ENCODE peak calls at places on chromosomes 4 and X, in eight cellular contexts. One of them, this sample, is unnamed. For H3K4me1, the result is how much of the 10 kb centered on the place peaks cover.

GRCh38 chr4:159042097-159042605 is 60.7 kb upstream of the RAPGEF2 start:
- DNase-seq in breast epithelium: no peak
- DNase-seq in fibroblast of lung: no peak
- DNase-seq in left ventricle myocardium inferior: no peak
- DNase-seq in H9: no peak
- DNase-seq in left lung: no peak
- DNase-seq in OCI-LY7: no peak
- DNase-seq in lower lobe of right lung: no peak
- DNase-seq in this sample: no peak

GRCh38 chr4:188138227-188138626 is 1.0 kb upstream of the TRIML1 start:
- DNase-seq in fibroblast of lung: no peak
- DNase-seq in lower lobe of right lung: no peak
- DNase-seq in OCI-LY7: no peak
- DNase-seq in H9: no peak
- DNase-seq in left ventricle myocardium inferior: no peak
- DNase-seq in breast epithelium: no peak
- DNase-seq in left lung: no peak
- DNase-seq in this sample: no peak

GRCh38 chrX:21907250-21907649 is 33.3 kb upstream of the SMS start:
- DNase-seq in left lung: no peak
- DNase-seq in H9: no peak
- DNase-seq in lower lobe of right lung: no peak
- DNase-seq in fibroblast of lung: peak
- DNase-seq in breast epithelium: no peak
- DNase-seq in left ventricle myocardium inferior: no peak
- DNase-seq in OCI-LY7: no peak
- DNase-seq in this sample: no peak

GRCh38 chrX:150007356-150007755 is 69.1 kb upstream of the EOLA2 start:
- DNase-seq in left ventricle myocardium inferior: no peak
- DNase-seq in fibroblast of lung: no peak
- DNase-seq in left lung: no peak
- DNase-seq in OCI-LY7: no peak
- DNase-seq in H9: no peak
- DNase-seq in lower lobe of right lung: no peak
- DNase-seq in breast epithelium: no peak
- DNase-seq in this sample: no peak

GRCh38 chr4:964346-965025 is 8.9 kb downstream of the DGKQ start:
- DNase-seq in left lung: no peak
- DNase-seq in H9: no peak
- DNase-seq in fibroblast of lung: no peak
- DNase-seq in breast epithelium: no peak
- DNase-seq in left ventricle myocardium inferior: no peak
- DNase-seq in lower lobe of right lung: no peak
- DNase-seq in OCI-LY7: no peak
- DNase-seq in this sample: no peak

GRCh38 chr4:119733431-119733830 is 104.8 kb upstream of the PDE5A start:
- DNase-seq in left lung: no peak
- DNase-seq in H9: no peak
- DNase-seq in left ventricle myocardium inferior: no peak
- DNase-seq in fibroblast of lung: peak
- DNase-seq in OCI-LY7: no peak
- DNase-seq in lower lobe of right lung: no peak
- DNase-seq in breast epithelium: no peak
- DNase-seq in this sample: no peak

GRCh38 chrX:132613801-132614200 is 125.0 kb upstream of the MBNL3 start:
- DNase-seq in lower lobe of right lung: no peak
- DNase-seq in left lung: no peak
- DNase-seq in fibroblast of lung: no peak
- DNase-seq in breast epithelium: no peak
- DNase-seq in OCI-LY7: no peak
- DNase-seq in H9: no peak
- DNase-seq in left ventricle myocardium inferior: no peak
- DNase-seq in this sample: no peak

GRCh38 chr4:8198906-8199593 is at the start of gene SH3TC1:
- DNase-seq in left lung: peak
- DNase-seq in OCI-LY7: peak
- DNase-seq in left ventricle myocardium inferior: peak
- DNase-seq in H9: no peak
- DNase-seq in lower lobe of right lung: peak
- DNase-seq in breast epithelium: peak
- DNase-seq in fibroblast of lung: peak
- DNase-seq in this sample: no peak

GRCh38 chrX:41922694-41923171 is 621 bp downstream of the CASK start:
- DNase-seq in left lung: peak
- DNase-seq in H9: peak
- DNase-seq in left ventricle myocardium inferior: peak
- DNase-seq in fibroblast of lung: peak
- DNase-seq in lower lobe of right lung: peak
- DNase-seq in breast epithelium: no peak
- DNase-seq in OCI-LY7: peak
- DNase-seq in this sample: peak

GRCh38 chr4:108493596-108493931 is 126.8 kb upstream of the RPL34 start:
- DNase-seq in OCI-LY7: no peak
- DNase-seq in left ventricle myocardium inferior: no peak
- DNase-seq in fibroblast of lung: no peak
- DNase-seq in H9: no peak
- DNase-seq in left lung: no peak
- DNase-seq in lower lobe of right lung: no peak
- DNase-seq in breast epithelium: no peak
- DNase-seq in this sample: no peak

GRCh38 chr4:80235451-80235850 is 31.0 kb upstream of the FGF5 start:
- DNase-seq in lower lobe of right lung: no peak
- DNase-seq in breast epithelium: no peak
- DNase-seq in H9: no peak
- DNase-seq in left ventricle myocardium inferior: no peak
- DNase-seq in OCI-LY7: no peak
- DNase-seq in left lung: no peak
- DNase-seq in fibroblast of lung: peak
- DNase-seq in this sample: peak

GRCh38 chr4:138158746-138159297 is 83.3 kb downstream of the SLC7A11 start:
- DNase-seq in breast epithelium: no peak
- DNase-seq in H9: no peak
- DNase-seq in OCI-LY7: no peak
- DNase-seq in fibroblast of lung: peak
- DNase-seq in left lung: no peak
- DNase-seq in left ventricle myocardium inferior: no peak
- DNase-seq in lower lobe of right lung: no peak
- DNase-seq in this sample: peak

GRCh38 chr4:88818650-88819470 is 121.2 kb upstream of the NAP1L5 start:
- DNase-seq in OCI-LY7: peak
- DNase-seq in left lung: peak
- DNase-seq in H9: peak
- DNase-seq in left ventricle myocardium inferior: no peak
- DNase-seq in fibroblast of lung: peak
- DNase-seq in lower lobe of right lung: no peak
- DNase-seq in breast epithelium: no peak
- DNase-seq in this sample: peak

GRCh38 chrX:29172880-29173279 is 585.6 kb downstream of the IL1RAPL1 start:
- DNase-seq in breast epithelium: no peak
- DNase-seq in H9: no peak
- DNase-seq in fibroblast of lung: peak
- DNase-seq in lower lobe of right lung: no peak
- DNase-seq in left ventricle myocardium inferior: no peak
- DNase-seq in left lung: no peak
- DNase-seq in OCI-LY7: no peak
- DNase-seq in this sample: no peak

GRCh38 chr4:83618431-83618830 is 82.5 kb downstream of the GPAT3 start:
- DNase-seq in left lung: peak
- DNase-seq in left ventricle myocardium inferior: peak
- DNase-seq in fibroblast of lung: peak
- DNase-seq in OCI-LY7: no peak
- DNase-seq in lower lobe of right lung: no peak
- DNase-seq in H9: no peak
- DNase-seq in breast epithelium: no peak
- DNase-seq in this sample: peak

GRCh38 chrX:123588723-123589122 is 144.1 kb downstream of the THOC2 start:
- DNase-seq in lower lobe of right lung: no peak
- DNase-seq in left lung: no peak
- DNase-seq in fibroblast of lung: no peak
- DNase-seq in breast epithelium: no peak
- DNase-seq in H9: no peak
- DNase-seq in left ventricle myocardium inferior: no peak
- DNase-seq in OCI-LY7: no peak
- DNase-seq in this sample: no peak

GRCh38 chr4:47814896-47815295 is 23.0 kb downstream of the CORIN start:
- DNase-seq in OCI-LY7: no peak
- DNase-seq in H9: no peak
- DNase-seq in breast epithelium: no peak
- DNase-seq in lower lobe of right lung: no peak
- DNase-seq in left lung: no peak
- DNase-seq in fibroblast of lung: peak
- DNase-seq in left ventricle myocardium inferior: no peak
- DNase-seq in this sample: no peak

GRCh38 chrX:107979534-107979933 is 2.6 kb downstream of the TEX13B start:
- DNase-seq in breast epithelium: no peak
- DNase-seq in left lung: no peak
- DNase-seq in lower lobe of right lung: no peak
- DNase-seq in OCI-LY7: no peak
- DNase-seq in fibroblast of lung: no peak
- DNase-seq in left ventricle myocardium inferior: no peak
- DNase-seq in H9: no peak
- DNase-seq in this sample: no peak

GRCh38 chr4:129153700-129154099 is 57.7 kb downstream of the C4orf33 start:
- DNase-seq in breast epithelium: no peak
- DNase-seq in fibroblast of lung: no peak
- DNase-seq in left lung: no peak
- DNase-seq in left ventricle myocardium inferior: no peak
- DNase-seq in H9: no peak
- DNase-seq in OCI-LY7: no peak
- DNase-seq in lower lobe of right lung: no peak
- DNase-seq in this sample: no peak

GRCh38 chrX:74421181-74422028 is at the start of gene SLC16A2:
- DNase-seq in left lung: peak
- DNase-seq in H9: peak
- DNase-seq in OCI-LY7: no peak
- DNase-seq in left ventricle myocardium inferior: peak
- DNase-seq in lower lobe of right lung: peak
- DNase-seq in breast epithelium: peak
- DNase-seq in fibroblast of lung: peak
- DNase-seq in this sample: peak

DNA sequence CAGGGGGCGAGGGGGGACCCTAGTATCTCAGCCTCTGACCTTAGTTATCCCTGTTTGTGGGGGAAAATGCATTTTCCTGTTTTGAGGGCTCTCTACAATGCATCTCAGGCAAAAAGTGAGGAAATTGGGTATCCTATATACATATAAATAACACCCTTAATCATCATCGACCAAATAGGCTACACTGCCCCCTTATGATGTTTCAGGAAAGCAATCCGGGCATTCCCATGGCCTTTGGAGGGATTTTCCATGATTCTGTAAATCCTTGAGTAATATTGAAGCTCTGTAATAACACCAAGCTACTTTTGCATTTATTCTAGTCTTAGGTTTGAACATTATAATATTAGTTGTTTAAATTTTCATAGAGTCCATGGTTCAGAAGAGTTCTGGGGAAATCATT is 91.6 kb upstream of the SCOC start:
- DNase-seq in left ventricle myocardium inferior: no peak
- DNase-seq in lower lobe of right lung: no peak
- DNase-seq in left lung: no peak
- DNase-seq in H9: no peak
- DNase-seq in OCI-LY7: no peak
- DNase-seq in fibroblast of lung: peak
- DNase-seq in breast epithelium: no peak
- DNase-seq in this sample: no peak
- TF ChIP-seq CTCF in left ventricle myocardium inferior: no peak
- TF ChIP-seq CTCF in lower lobe of right lung: no peak
- TF ChIP-seq CTCF in left lung: no peak
- TF ChIP-seq CTCF in H9: peak
- TF ChIP-seq CTCF in OCI-LY7: no peak
- TF ChIP-seq CTCF in fibroblast of lung: peak
- TF ChIP-seq CTCF in breast epithelium: no peak
- TF ChIP-seq CTCF in this sample: peak

GRCh38 chr4:156958276-156959074 is 13.1 kb downstream of the PDGFC start:
- DNase-seq in breast epithelium: no peak
- DNase-seq in fibroblast of lung: peak
- DNase-seq in lower lobe of right lung: no peak
- DNase-seq in OCI-LY7: no peak
- DNase-seq in left ventricle myocardium inferior: no peak
- DNase-seq in H9: no peak
- DNase-seq in left lung: no peak
- DNase-seq in this sample: no peak
- H3K27ac ChIP-seq in breast epithelium: peak
- H3K27ac ChIP-seq in fibroblast of lung: no peak
- H3K27ac ChIP-seq in lower lobe of right lung: no peak
- H3K27ac ChIP-seq in OCI-LY7: no peak
- H3K27ac ChIP-seq in left ventricle myocardium inferior: no peak
- H3K27ac ChIP-seq in H9: no peak
- H3K27ac ChIP-seq in left lung: no peak
- H3K27ac ChIP-seq in this sample: peak

GRCh38 chrX:13091111-13091765 is 46.8 kb upstream of the FAM9C start:
- DNase-seq in left lung: no peak
- DNase-seq in OCI-LY7: no peak
- DNase-seq in fibroblast of lung: peak
- DNase-seq in left ventricle myocardium inferior: no peak
- DNase-seq in lower lobe of right lung: no peak
- DNase-seq in H9: no peak
- DNase-seq in breast epithelium: no peak
- DNase-seq in this sample: no peak
- H3K4me1 ChIP-seq in left lung: under half
- H3K4me1 ChIP-seq in OCI-LY7: half or more
- H3K4me1 ChIP-seq in fibroblast of lung: under half
- H3K4me1 ChIP-seq in left ventricle myocardium inferior: under half
- H3K4me1 ChIP-seq in lower lobe of right lung: under half
- H3K4me1 ChIP-seq in H9: under half
- H3K4me1 ChIP-seq in breast epithelium: under half
- H3K4me1 ChIP-seq in this sample: under half

GRCh38 chr4:140427104-140427918 is at the start of gene CLGN:
- DNase-seq in lower lobe of right lung: peak
- DNase-seq in left lung: peak
- DNase-seq in fibroblast of lung: peak
- DNase-seq in H9: peak
- DNase-seq in breast epithelium: peak
- DNase-seq in left ventricle myocardium inferior: peak
- DNase-seq in OCI-LY7: peak
- DNase-seq in this sample: peak

GRCh38 chr4:140427919-140428471 is 547 bp upstream of the CLGN start:
- DNase-seq in OCI-LY7: peak
- DNase-seq in H9: no peak
- DNase-seq in left lung: no peak
- DNase-seq in fibroblast of lung: peak
- DNase-seq in left ventricle myocardium inferior: no peak
- DNase-seq in breast epithelium: no peak
- DNase-seq in lower lobe of right lung: no peak
- DNase-seq in this sample: no peak

GRCh38 chr4:140423106-140423505 is 4.3 kb downstream of the CLGN start:
- DNase-seq in left ventricle myocardium inferior: no peak
- DNase-seq in OCI-LY7: no peak
- DNase-seq in left lung: no peak
- DNase-seq in lower lobe of right lung: no peak
- DNase-seq in breast epithelium: no peak
- DNase-seq in fibroblast of lung: peak
- DNase-seq in H9: no peak
- DNase-seq in this sample: peak

DNA sequence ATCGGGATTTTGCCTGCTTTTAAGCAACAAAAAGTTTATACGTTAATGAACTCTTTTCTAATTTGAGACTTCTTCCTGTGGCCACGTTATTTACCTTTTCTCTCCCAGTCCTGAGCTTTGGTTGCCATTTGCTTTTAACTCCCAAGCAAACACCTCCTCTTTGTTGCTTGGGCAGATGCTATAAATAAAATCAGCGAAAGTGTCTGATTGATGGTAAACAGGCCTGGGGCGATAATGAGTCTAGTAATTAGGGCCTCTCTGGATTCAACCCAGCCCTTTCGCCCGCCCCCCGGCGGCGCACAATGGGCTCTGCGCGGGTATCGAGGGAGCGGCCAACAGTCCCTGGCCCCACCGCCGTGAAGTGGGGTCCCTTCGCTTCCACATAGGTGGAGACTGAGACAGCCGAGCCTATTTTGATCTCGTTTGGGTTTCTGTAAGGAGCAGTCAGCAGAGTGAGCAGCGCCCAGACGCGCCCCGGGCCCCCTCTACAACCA is 791 bp downstream of the CLGN start:
- DNase-seq in OCI-LY7: peak
- DNase-seq in lower lobe of right lung: no peak
- DNase-seq in fibroblast of lung: peak
- DNase-seq in H9: no peak
- DNase-seq in left lung: no peak
- DNase-seq in breast epithelium: no peak
- DNase-seq in left ventricle myocardium inferior: peak
- DNase-seq in this sample: no peak
- TF ChIP-seq CTCF in OCI-LY7: peak
- TF ChIP-seq CTCF in lower lobe of right lung: no peak
- TF ChIP-seq CTCF in fibroblast of lung: peak
- TF ChIP-seq CTCF in H9: peak
- TF ChIP-seq CTCF in left lung: no peak
- TF ChIP-seq CTCF in breast epithelium: no peak
- TF ChIP-seq CTCF in left ventricle myocardium inferior: no peak
- TF ChIP-seq CTCF in this sample: no peak